ENCODE peak calls at places on chromosomes 1 and 21, in six cellular contexts. A, D, R, Z, V and W are unnamed samples.

GRCh38 chr1:19799877-19800804 is at the start of gene TMCO4:
- DNase-seq in A (peak), D (peak), R (peak), Z (peak), V (peak), W (peak)

GRCh38 chr1:90711696-90712095 is 5.4 kb downstream of the BARHL2 start:
- DNase-seq in A (no peak), D (no peak), R (no peak), Z (no peak), V (no peak), W (peak)

GRCh38 chr1:104878203-104878911 is 1128.7 kb downstream of the AMY1C start:
- DNase-seq in A (no peak), D (no peak), R (no peak), Z (no peak), V (no peak), W (peak)

GRCh38 chr1:183270541-183271141 is 84.6 kb downstream of the LAMC2 start:
- DNase-seq in A (no peak), D (no peak), R (no peak), Z (no peak), V (no peak), W (peak)

GRCh38 chr1:181538836-181539235 is 55.5 kb downstream of the CACNA1E start:
- DNase-seq in A (no peak), D (no peak), R (no peak), Z (no peak), V (no peak), W (no peak)

GRCh38 chr1:247360116-247360898 is 28.6 kb upstream of the ZNF496 start:
- DNase-seq in A (no peak), D (peak), R (no peak), Z (peak), V (peak), W (no peak)

GRCh38 chr1:227892930-227893695 is 54.6 kb downstream of the WNT9A start:
- DNase-seq in A (peak), D (peak), R (no peak), Z (peak), V (peak), W (no peak)

GRCh38 chr1:176517484-176517883 is 54.5 kb downstream of the PAPPA2 start:
- DNase-seq in A (no peak), D (no peak), R (no peak), Z (no peak), V (no peak), W (peak)

GRCh38 chr1:53783056-53783455 is 44.1 kb upstream of the GLIS1 start:
- DNase-seq in A (no peak), D (no peak), R (no peak), Z (no peak), V (no peak), W (no peak)

GRCh38 chr1:148353461-148354283 is 129.4 kb downstream of the PPIAL4G start:
- DNase-seq in A (no peak), D (no peak), R (no peak), Z (no peak), V (no peak), W (no peak)

GRCh38 chr1:20983297-20983889 is 193.3 kb downstream of the EIF4G3 start:
- DNase-seq in A (no peak), D (no peak), R (no peak), Z (no peak), V (no peak), W (no peak)

GRCh38 chr1:20031161-20031560 is 38.8 kb upstream of the PLA2G5 start:
- DNase-seq in A (no peak), D (no peak), R (no peak), Z (no peak), V (no peak), W (peak)

GRCh38 chr1:37473431-37474050 is 839 bp upstream of the ZC3H12A start:
- DNase-seq in A (no peak), D (no peak), R (no peak), Z (peak), V (no peak), W (no peak)

GRCh38 chr21:31176725-31177124 is 138.4 kb upstream of the KRTAP19-8 start:
- DNase-seq in A (no peak), D (no peak), R (no peak), Z (no peak), V (no peak), W (peak)

GRCh38 chr1:56329970-56330369 is 249.4 kb downstream of the PLPP3 start:
- DNase-seq in A (no peak), D (no peak), R (no peak), Z (no peak), V (no peak), W (no peak)

GRCh38 chr1:173127369-173128307 is 76.9 kb upstream of the TNFSF18 start:
- DNase-seq in A (peak), D (no peak), R (peak), Z (no peak), V (no peak), W (no peak)

GRCh38 chr1:36665478-36666080 is 182.9 kb upstream of the CSF3R start:
- DNase-seq in A (peak), D (no peak), R (no peak), Z (no peak), V (no peak), W (no peak)

GRCh38 chr1:11505591-11506538 is 26.9 kb downstream of the DISP3 start:
- DNase-seq in A (no peak), D (no peak), R (no peak), Z (no peak), V (no peak), W (no peak)

GRCh38 chr1:228804640-228805413 is 69.5 kb downstream of the RHOU start:
- DNase-seq in A (peak), D (no peak), R (no peak), Z (no peak), V (peak), W (no peak)

GRCh38 chr1:147235822-147236221 is 6.7 kb upstream of the CHD1L start:
- DNase-seq in A (peak), D (no peak), R (no peak), Z (no peak), V (no peak), W (no peak)

GRCh38 chr1:20484526-20485462 is 1.2 kb downstream of the CAMK2N1 start:
- DNase-seq in A (no peak), D (no peak), R (no peak), Z (peak), V (no peak), W (peak)

GRCh38 chr1:30034627-30035521 is 688.5 kb downstream of the MATN1 start:
- DNase-seq in A (no peak), D (no peak), R (peak), Z (no peak), V (no peak), W (peak)

GRCh38 chr1:6185635-6186382 is 5.7 kb upstream of the CHD5 start:
- DNase-seq in A (no peak), D (no peak), R (no peak), Z (no peak), V (no peak), W (peak)

GRCh38 chr1:162040657-162041056 is 17.0 kb upstream of the OLFML2B start:
- DNase-seq in A (no peak), D (no peak), R (no peak), Z (no peak), V (no peak), W (no peak)

GRCh38 chr1:41517039-41517438 is 32.6 kb upstream of the EDN2 start:
- DNase-seq in A (no peak), D (no peak), R (no peak), Z (no peak), V (no peak), W (no peak)

GRCh38 chr21:42056468-42056867 is 14.6 kb upstream of the UMODL1 start:
- DNase-seq in A (peak), D (no peak), R (no peak), Z (no peak), V (no peak), W (no peak)
- H3K4me3 ChIP-seq in A (no peak), D (no peak), R (no peak), Z (no peak), V (no peak), W (no peak)

GRCh38 chr21:45157932-45158331 is 83.6 kb downstream of the ADARB1 start:
- DNase-seq in A (no peak), D (no peak), R (peak), Z (no peak), V (peak), W (no peak)
- H3K27ac ChIP-seq in A (no peak), D (no peak), R (no peak), Z (no peak), V (no peak), W (no peak)

DNA sequence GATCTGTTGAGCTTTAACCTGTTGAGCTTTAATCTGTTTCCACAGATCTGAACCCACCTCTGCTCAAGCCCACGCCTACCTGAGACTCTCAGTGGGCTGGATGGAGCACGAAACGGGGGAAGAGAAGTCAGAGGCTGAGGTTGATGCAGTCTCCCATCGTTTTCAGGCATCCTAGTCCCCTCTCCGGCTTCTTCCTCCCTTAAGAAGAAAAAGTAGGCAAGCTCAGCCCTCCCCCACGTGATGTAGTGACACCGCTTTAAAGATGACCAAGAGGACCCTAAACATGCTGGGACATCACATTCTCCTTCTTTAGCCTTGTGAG is 9.4 kb downstream of the HLX start:
- DNase-seq in A (no peak), D (no peak), R (no peak), Z (no peak), V (no peak), W (no peak)
- H3K4me3 ChIP-seq in A (no peak), D (no peak), R (no peak), Z (no peak), V (no peak), W (no peak)

GRCh38 chr1:31387612-31388011 is 14.7 kb upstream of the FABP3 start:
- DNase-seq in A (no peak), D (no peak), R (no peak), Z (no peak), V (no peak), W (no peak)

GRCh38 chr1:31380181-31380580 is 7.3 kb upstream of the FABP3 start:
- DNase-seq in A (no peak), D (no peak), R (no peak), Z (no peak), V (no peak), W (no peak)

GRCh38 chr1:31382379-31382989 is 9.6 kb upstream of the FABP3 start:
- DNase-seq in A (no peak), D (no peak), R (no peak), Z (no peak), V (no peak), W (peak)

GRCh38 chr1:31381394-31382287 is 8.8 kb upstream of the FABP3 start:
- DNase-seq in A (peak), D (no peak), R (no peak), Z (no peak), V (no peak), W (no peak)

DNA sequence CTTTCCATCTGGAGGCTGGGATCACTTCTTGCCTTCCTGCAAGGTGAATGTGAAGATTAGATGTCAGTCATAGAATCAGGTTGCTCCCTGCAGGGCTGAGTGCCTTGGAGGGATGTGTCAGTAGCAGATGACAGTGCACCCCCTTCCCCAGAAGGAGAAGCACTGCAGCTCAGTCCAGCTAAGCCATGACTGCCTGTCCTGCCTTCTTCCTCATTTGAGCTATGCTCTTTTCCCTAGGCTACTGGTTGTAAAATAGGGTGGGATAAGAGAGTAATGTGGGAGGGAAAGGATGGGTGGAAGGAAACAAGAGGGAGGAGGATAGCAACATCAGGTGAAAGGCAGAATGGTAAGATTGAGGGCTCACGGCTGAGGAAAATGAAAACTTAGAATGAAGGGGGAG is 11.1 kb upstream of the FABP3 start:
- DNase-seq in A (no peak), D (no peak), R (no peak), Z (no peak), V (no peak), W (no peak)
- H3K27ac ChIP-seq in A (no peak), D (no peak), R (no peak), Z (no peak), V (no peak), W (no peak)

GRCh38 chr1:2145946-2146835 is 48.4 kb downstream of the FAAP20 start:
- DNase-seq in A (no peak), D (peak), R (no peak), Z (no peak), V (no peak), W (no peak)

GRCh38 chr1:2151252-2151651 is 43.3 kb downstream of the FAAP20 start:
- DNase-seq in A (no peak), D (peak), R (no peak), Z (no peak), V (no peak), W (no peak)

GRCh38 chr1:2146836-2147517 is 47.6 kb downstream of the FAAP20 start:
- DNase-seq in A (no peak), D (no peak), R (no peak), Z (no peak), V (no peak), W (no peak)

GRCh38 chr1:2150836-2151235 is 43.7 kb downstream of the FAAP20 start:
- DNase-seq in A (no peak), D (no peak), R (no peak), Z (no peak), V (no peak), W (no peak)

DNA sequence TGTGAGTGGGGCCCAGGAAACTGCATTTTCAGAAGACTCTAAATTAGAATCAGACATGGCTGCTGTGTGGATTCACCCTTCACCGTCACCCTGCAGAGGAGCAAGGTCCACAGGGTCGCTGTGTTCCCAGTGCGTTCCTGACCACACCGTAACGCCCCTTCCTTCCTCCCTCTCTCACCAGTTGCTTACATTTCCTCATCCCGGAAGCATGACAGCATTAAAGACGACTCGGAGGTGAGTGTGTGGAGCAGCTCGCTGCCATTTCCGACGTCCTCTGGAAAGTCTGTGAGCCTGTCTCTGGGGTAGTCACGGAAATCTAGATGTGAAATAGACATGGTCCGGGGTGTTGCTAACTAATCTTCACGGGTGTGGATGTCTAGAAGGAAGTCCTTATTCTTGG is 45.9 kb downstream of the FAAP20 start:
- DNase-seq in A (peak), D (peak), R (no peak), Z (no peak), V (no peak), W (no peak)
- H3K4me3 ChIP-seq in A (no peak), D (no peak), R (no peak), Z (no peak), V (no peak), W (no peak)

GRCh38 chr1:85398391-85399064 is 66.4 kb downstream of the DDAH1 start:
- DNase-seq in A (no peak), D (no peak), R (no peak), Z (no peak), V (no peak), W (no peak)

GRCh38 chr1:85394130-85394529 is 70.8 kb downstream of the DDAH1 start:
- DNase-seq in A (no peak), D (no peak), R (no peak), Z (no peak), V (no peak), W (no peak)

GRCh38 chr1:85393490-85393889 is 71.5 kb downstream of the DDAH1 start:
- DNase-seq in A (no peak), D (no peak), R (no peak), Z (no peak), V (no peak), W (no peak)

GRCh38 chr1:85397490-85398044 is 67.4 kb downstream of the DDAH1 start:
- DNase-seq in A (no peak), D (no peak), R (no peak), Z (no peak), V (no peak), W (peak)

GRCh38 chr1:85396194-85396593 is 68.8 kb downstream of the DDAH1 start:
- DNase-seq in A (no peak), D (no peak), R (no peak), Z (no peak), V (no peak), W (no peak)
- H3K27ac ChIP-seq in A (no peak), D (no peak), R (no peak), Z (no peak), V (no peak), W (no peak)

DNA sequence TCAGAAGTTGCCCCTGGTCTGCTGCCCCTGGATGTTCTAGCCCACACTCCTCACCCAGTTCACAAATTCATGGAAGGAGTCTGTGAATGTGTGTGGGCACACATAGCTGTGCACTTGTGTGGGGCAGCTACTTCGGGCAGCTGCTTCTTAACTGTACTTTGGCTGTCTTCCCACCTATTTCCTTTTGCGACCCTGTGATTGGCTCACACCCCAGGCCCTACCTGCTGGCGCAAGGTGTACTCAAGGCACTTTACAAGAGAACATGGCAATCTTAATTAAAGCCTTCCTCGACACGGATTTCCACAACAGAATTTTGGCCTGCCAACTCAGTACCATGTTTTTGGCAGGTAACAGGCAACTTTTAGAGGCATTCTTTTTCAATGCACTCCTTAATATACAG is 86.5 kb upstream of the CTTNBP2NL start:
- DNase-seq in A (no peak), D (peak), R (peak), Z (no peak), V (no peak), W (no peak)
- H3K4me3 ChIP-seq in A (no peak), D (no peak), R (no peak), Z (no peak), V (no peak), W (no peak)

GRCh38 chr1:76154213-76154956 is 79.8 kb downstream of the ST6GALNAC3 start:
- DNase-seq in A (peak), D (peak), R (peak), Z (peak), V (peak), W (peak)
- H3K27ac ChIP-seq in A (peak), D (peak), R (peak), Z (no peak), V (no peak), W (no peak)

GRCh38 chr1:194289569-194290266 is 1103.3 kb upstream of the B3GALT2 start:
- DNase-seq in A (no peak), D (no peak), R (no peak), Z (no peak), V (no peak), W (no peak)

GRCh38 chr1:194292912-194293311 is 1106.5 kb upstream of the B3GALT2 start:
- DNase-seq in A (no peak), D (no peak), R (no peak), Z (no peak), V (no peak), W (no peak)

GRCh38 chr1:194294006-194294405 is 1107.6 kb upstream of the B3GALT2 start:
- DNase-seq in A (no peak), D (no peak), R (no peak), Z (no peak), V (no peak), W (no peak)

GRCh38 chr1:194288284-194288683 is 1101.9 kb upstream of the B3GALT2 start:
- DNase-seq in A (no peak), D (no peak), R (no peak), Z (no peak), V (no peak), W (no peak)
- H3K4me3 ChIP-seq in A (no peak), D (no peak), R (no peak), Z (no peak), V (no peak), W (no peak)